ENCODE peak calls at places on chromosomes 5 and 9, in eight cellular contexts. V, U, Y, H, Q, D, A and P are unnamed samples.

GRCh38 chr9:99752710-99753109 is 69.0 kb upstream of the NR4A3 start:
- DNase-seq in Q (no peak), U (no peak), H (no peak), A (no peak), D (no peak), V (no peak), Y (no peak), P (no peak)

GRCh38 chr9:30329441-30329840 is 2055.0 kb upstream of the ACO1 start:
- DNase-seq in A (no peak), V (no peak), D (no peak), U (no peak), Q (no peak), Y (no peak), H (no peak), P (no peak)

GRCh38 chr5:191036-191948 is at the start of gene LRRC14B:
- DNase-seq in H (peak), U (no peak), D (no peak), V (no peak), A (peak), Y (no peak), Q (no peak), P (no peak)

GRCh38 chr5:6832994-6833393 is 119.8 kb downstream of the TENT4A start:
- DNase-seq in Q (peak), D (no peak), A (no peak), H (no peak), U (no peak), V (no peak), Y (no peak), P (no peak)

GRCh38 chr5:152990217-152990616 is 500.3 kb upstream of the GRIA1 start:
- DNase-seq in V (no peak), Q (no peak), U (no peak), H (no peak), A (no peak), Y (no peak), D (no peak), P (no peak)

GRCh38 chr5:3026099-3026498 is 274.6 kb upstream of the IRX2 start:
- DNase-seq in U (no peak), A (peak), D (no peak), H (no peak), Q (no peak), V (no peak), Y (no peak), P (no peak)

GRCh38 chr9:135676891-135677290 is 13.8 kb downstream of the LCN9 start:
- DNase-seq in H (no peak), D (no peak), Q (no peak), A (no peak), U (no peak), V (no peak), Y (no peak), P (no peak)

GRCh38 chr9:16787724-16788123 is 82.7 kb downstream of the BNC2 start:
- DNase-seq in Q (peak), Y (no peak), U (no peak), H (no peak), A (no peak), V (no peak), D (peak), P (no peak)

GRCh38 chr9:83294816-83295215 is 231.9 kb upstream of the RASEF start:
- DNase-seq in U (no peak), Y (no peak), Q (no peak), A (no peak), H (no peak), V (no peak), D (no peak), P (no peak)

GRCh38 chr5:50325237-50325832 is 115.8 kb downstream of the EMB start:
- DNase-seq in D (peak), H (no peak), Q (peak), A (no peak), V (no peak), U (peak), Y (no peak), P (peak)

GRCh38 chr5:22560115-22560514 is 293.0 kb downstream of the CDH12 start:
- DNase-seq in Y (no peak), D (peak), Q (peak), H (no peak), A (no peak), U (no peak), V (no peak), P (no peak)

GRCh38 chr5:179731791-179732411 is 721 bp upstream of the MAML1 start:
- DNase-seq in A (no peak), U (peak), Y (peak), H (no peak), V (peak), Q (no peak), D (peak), P (peak)

GRCh38 chr5:134131578-134132350 is 17.3 kb downstream of the TCF7 start:
- DNase-seq in V (no peak), A (no peak), D (no peak), U (no peak), Q (no peak), Y (no peak), H (no peak), P (no peak)

GRCh38 chr9:131755541-131756198 is 15.8 kb upstream of the RAPGEF1 start:
- DNase-seq in U (peak), D (peak), V (peak), A (peak), H (peak), Y (peak), Q (peak), P (peak)

GRCh38 chr9:98142925-98143481 is 24.0 kb upstream of the TRIM14 start:
- DNase-seq in Y (no peak), D (no peak), V (no peak), Q (no peak), U (no peak), A (peak), H (no peak), P (no peak)

GRCh38 chr5:131846536-131846935 is 49.7 kb upstream of the FNIP1 start:
- DNase-seq in H (no peak), D (no peak), Y (no peak), A (no peak), Q (no peak), U (no peak), V (no peak), P (no peak)

GRCh38 chr9:23622396-23622795 is 203.6 kb downstream of the ELAVL2 start:
- DNase-seq in Q (no peak), H (no peak), Y (no peak), V (no peak), U (no peak), D (no peak), A (no peak), P (no peak)

GRCh38 chr9:37085233-37085632 is 35.1 kb upstream of the ZCCHC7 start:
- DNase-seq in H (no peak), Y (no peak), D (no peak), V (no peak), U (no peak), Q (no peak), A (no peak), P (no peak)

GRCh38 chr9:107351382-107352045 is 68.4 kb downstream of the RAD23B start:
- DNase-seq in V (peak), H (no peak), D (no peak), U (no peak), Q (peak), Y (no peak), A (no peak), P (no peak)

GRCh38 chr9:111913159-111913558 is 16.5 kb downstream of the UGCG start:
- DNase-seq in U (no peak), Y (no peak), Q (no peak), A (no peak), H (no peak), V (no peak), D (no peak), P (no peak)

GRCh38 chr5:137666109-137666850 is 69.6 kb downstream of the KLHL3 start:
- DNase-seq in D (no peak), Y (no peak), V (no peak), U (peak), Q (no peak), H (peak), A (no peak), P (peak)

GRCh38 chr9:91348191-91348790 is 13.4 kb downstream of the AUH start:
- DNase-seq in V (no peak), U (no peak), H (no peak), Q (no peak), Y (no peak), D (no peak), A (no peak), P (no peak)

GRCh38 chr9:69056416-69056815 is 20.9 kb downstream of the FXN start:
- DNase-seq in Y (no peak), D (no peak), A (no peak), Q (no peak), H (no peak), V (no peak), U (no peak), P (no peak)

GRCh38 chr9:124022201-124023121 is 10.9 kb downstream of the LHX2 start:
- DNase-seq in Y (peak), A (no peak), V (no peak), Q (no peak), U (peak), D (no peak), H (no peak), P (no peak)

GRCh38 chr5:106171708-106172107 is 1499.0 kb downstream of the EFNA5 start:
- DNase-seq in A (no peak), D (no peak), Q (peak), U (no peak), H (no peak), V (no peak), Y (no peak), P (no peak)

GRCh38 chr9:31355965-31356364 is 1028.5 kb upstream of the ACO1 start:
- DNase-seq in V (no peak), H (no peak), A (no peak), U (no peak), Q (no peak), D (no peak), Y (no peak), P (no peak)

GRCh38 chr5:136192015-136192525 is 892 bp downstream of the SMIM32 start:
- DNase-seq in Y (no peak), H (no peak), U (peak), A (no peak), Q (no peak), V (no peak), D (no peak), P (no peak)

GRCh38 chr9:125399666-125400065 is 138.0 kb downstream of the GAPVD1 start:
- DNase-seq in A (no peak), Y (no peak), U (no peak), Q (no peak), H (no peak), V (no peak), D (no peak), P (no peak)

GRCh38 chr9:130766031-130766903 is 68.8 kb upstream of the ABL1 start:
- DNase-seq in U (no peak), V (no peak), Y (no peak), D (no peak), H (no peak), A (peak), Q (no peak), P (no peak)

GRCh38 chr5:6712136-6712581 is 1.1 kb upstream of the TENT4A start:
- DNase-seq in V (peak), D (peak), A (peak), U (peak), H (no peak), Q (peak), Y (peak), P (no peak)

GRCh38 chr5:25754895-25755294 is 1110.1 kb upstream of the CDH10 start:
- DNase-seq in A (no peak), V (no peak), D (peak), H (no peak), Q (peak), Y (peak), U (no peak), P (no peak)